ENCODE peak calls at places on chromosomes 4 and X, in ten cellular contexts. One of them, this sample, is unnamed.

GRCh38 chrX:132609449-132609848 is 120.6 kb upstream of the MBNL3 start:
- DNase-seq in ACHN: no peak
- DNase-seq in epithelial cell of esophagus: no peak
- DNase-seq in iris pigment epithelial cell: no peak
- DNase-seq in GM20000: no peak
- DNase-seq in HT1080: no peak
- DNase-seq in stimulated activated CD4-positive, alpha-beta T cell treated with anti-CD3 and anti-CD28 coated beads, Interleukin-15, amount 100 ng/mL, for 24 hours: no peak
- DNase-seq in AG08396: no peak
- DNase-seq in activated naive CD4-positive, alpha-beta T cell treated with anti-CD3 and anti-CD28 coated beads, Interleukin-2, amount 10 ng/mL, durations not matched to agents 7 days and 5 days: no peak
- DNase-seq in bronchial epithelial cell: no peak
- DNase-seq in this sample: peak

GRCh38 chr4:133812236-133812635 is 389.4 kb downstream of the PABPC4L start:
- DNase-seq in ACHN: no peak
- DNase-seq in epithelial cell of esophagus: no peak
- DNase-seq in iris pigment epithelial cell: no peak
- DNase-seq in GM20000: no peak
- DNase-seq in HT1080: peak
- DNase-seq in stimulated activated CD4-positive, alpha-beta T cell treated with anti-CD3 and anti-CD28 coated beads, Interleukin-15, amount 100 ng/mL, for 24 hours: no peak
- DNase-seq in AG08396: no peak
- DNase-seq in activated naive CD4-positive, alpha-beta T cell treated with anti-CD3 and anti-CD28 coated beads, Interleukin-2, amount 10 ng/mL, durations not matched to agents 7 days and 5 days: no peak
- DNase-seq in bronchial epithelial cell: no peak
- DNase-seq in this sample: no peak

GRCh38 chr4:6058531-6059374 is 40.5 kb upstream of the C4orf50 start:
- DNase-seq in ACHN: no peak
- DNase-seq in epithelial cell of esophagus: no peak
- DNase-seq in iris pigment epithelial cell: no peak
- DNase-seq in GM20000: no peak
- DNase-seq in HT1080: no peak
- DNase-seq in stimulated activated CD4-positive, alpha-beta T cell treated with anti-CD3 and anti-CD28 coated beads, Interleukin-15, amount 100 ng/mL, for 24 hours: no peak
- DNase-seq in AG08396: no peak
- DNase-seq in activated naive CD4-positive, alpha-beta T cell treated with anti-CD3 and anti-CD28 coated beads, Interleukin-2, amount 10 ng/mL, durations not matched to agents 7 days and 5 days: no peak
- DNase-seq in bronchial epithelial cell: no peak
- DNase-seq in this sample: no peak

GRCh38 chr4:108168213-108168671 is 490 bp downstream of the LEF1 start:
- DNase-seq in ACHN: no peak
- DNase-seq in epithelial cell of esophagus: peak
- DNase-seq in iris pigment epithelial cell: peak
- DNase-seq in GM20000: no peak
- DNase-seq in HT1080: no peak
- DNase-seq in stimulated activated CD4-positive, alpha-beta T cell treated with anti-CD3 and anti-CD28 coated beads, Interleukin-15, amount 100 ng/mL, for 24 hours: no peak
- DNase-seq in AG08396: peak
- DNase-seq in activated naive CD4-positive, alpha-beta T cell treated with anti-CD3 and anti-CD28 coated beads, Interleukin-2, amount 10 ng/mL, durations not matched to agents 7 days and 5 days: peak
- DNase-seq in bronchial epithelial cell: no peak
- DNase-seq in this sample: no peak

GRCh38 chr4:152780267-152780811 is 585 bp downstream of the ARFIP1 start:
- DNase-seq in ACHN: peak
- DNase-seq in epithelial cell of esophagus: peak
- DNase-seq in iris pigment epithelial cell: peak
- DNase-seq in GM20000: no peak
- DNase-seq in HT1080: no peak
- DNase-seq in stimulated activated CD4-positive, alpha-beta T cell treated with anti-CD3 and anti-CD28 coated beads, Interleukin-15, amount 100 ng/mL, for 24 hours: no peak
- DNase-seq in AG08396: peak
- DNase-seq in activated naive CD4-positive, alpha-beta T cell treated with anti-CD3 and anti-CD28 coated beads, Interleukin-2, amount 10 ng/mL, durations not matched to agents 7 days and 5 days: no peak
- DNase-seq in bronchial epithelial cell: no peak
- DNase-seq in this sample: no peak

GRCh38 chrX:16822723-16823122 is 36.5 kb downstream of the TXLNG start:
- DNase-seq in ACHN: no peak
- DNase-seq in epithelial cell of esophagus: peak
- DNase-seq in iris pigment epithelial cell: peak
- DNase-seq in GM20000: no peak
- DNase-seq in HT1080: peak
- DNase-seq in stimulated activated CD4-positive, alpha-beta T cell treated with anti-CD3 and anti-CD28 coated beads, Interleukin-15, amount 100 ng/mL, for 24 hours: no peak
- DNase-seq in AG08396: peak
- DNase-seq in activated naive CD4-positive, alpha-beta T cell treated with anti-CD3 and anti-CD28 coated beads, Interleukin-2, amount 10 ng/mL, durations not matched to agents 7 days and 5 days: no peak
- DNase-seq in bronchial epithelial cell: peak
- DNase-seq in this sample: peak

GRCh38 chr4:172168888-172169287 is 355.7 kb downstream of the GALNTL6 start:
- DNase-seq in ACHN: no peak
- DNase-seq in epithelial cell of esophagus: no peak
- DNase-seq in iris pigment epithelial cell: no peak
- DNase-seq in GM20000: no peak
- DNase-seq in HT1080: no peak
- DNase-seq in stimulated activated CD4-positive, alpha-beta T cell treated with anti-CD3 and anti-CD28 coated beads, Interleukin-15, amount 100 ng/mL, for 24 hours: no peak
- DNase-seq in AG08396: no peak
- DNase-seq in activated naive CD4-positive, alpha-beta T cell treated with anti-CD3 and anti-CD28 coated beads, Interleukin-2, amount 10 ng/mL, durations not matched to agents 7 days and 5 days: no peak
- DNase-seq in bronchial epithelial cell: no peak
- DNase-seq in this sample: no peak

GRCh38 chr4:158121203-158121586 is 51.6 kb downstream of the GASK1B start:
- DNase-seq in ACHN: peak
- DNase-seq in epithelial cell of esophagus: peak
- DNase-seq in iris pigment epithelial cell: peak
- DNase-seq in GM20000: no peak
- DNase-seq in HT1080: peak
- DNase-seq in stimulated activated CD4-positive, alpha-beta T cell treated with anti-CD3 and anti-CD28 coated beads, Interleukin-15, amount 100 ng/mL, for 24 hours: no peak
- DNase-seq in AG08396: peak
- DNase-seq in activated naive CD4-positive, alpha-beta T cell treated with anti-CD3 and anti-CD28 coated beads, Interleukin-2, amount 10 ng/mL, durations not matched to agents 7 days and 5 days: no peak
- DNase-seq in bronchial epithelial cell: peak
- DNase-seq in this sample: peak

GRCh38 chrX:47226071-47226470 is 6.7 kb upstream of the USP11 start:
- DNase-seq in ACHN: no peak
- DNase-seq in epithelial cell of esophagus: no peak
- DNase-seq in iris pigment epithelial cell: no peak
- DNase-seq in GM20000: no peak
- DNase-seq in HT1080: no peak
- DNase-seq in stimulated activated CD4-positive, alpha-beta T cell treated with anti-CD3 and anti-CD28 coated beads, Interleukin-15, amount 100 ng/mL, for 24 hours: no peak
- DNase-seq in AG08396: no peak
- DNase-seq in activated naive CD4-positive, alpha-beta T cell treated with anti-CD3 and anti-CD28 coated beads, Interleukin-2, amount 10 ng/mL, durations not matched to agents 7 days and 5 days: no peak
- DNase-seq in bronchial epithelial cell: no peak
- DNase-seq in this sample: no peak

GRCh38 chr4:54971474-54971950 is 153.9 kb downstream of the KDR start:
- DNase-seq in ACHN: peak
- DNase-seq in epithelial cell of esophagus: peak
- DNase-seq in iris pigment epithelial cell: peak
- DNase-seq in GM20000: peak
- DNase-seq in HT1080: peak
- DNase-seq in stimulated activated CD4-positive, alpha-beta T cell treated with anti-CD3 and anti-CD28 coated beads, Interleukin-15, amount 100 ng/mL, for 24 hours: no peak
- DNase-seq in AG08396: peak
- DNase-seq in activated naive CD4-positive, alpha-beta T cell treated with anti-CD3 and anti-CD28 coated beads, Interleukin-2, amount 10 ng/mL, durations not matched to agents 7 days and 5 days: peak
- DNase-seq in bronchial epithelial cell: peak
- DNase-seq in this sample: peak

GRCh38 chrX:10536744-10537143 is 83.6 kb downstream of the MID1 start:
- DNase-seq in ACHN: no peak
- DNase-seq in epithelial cell of esophagus: no peak
- DNase-seq in iris pigment epithelial cell: no peak
- DNase-seq in GM20000: no peak
- DNase-seq in HT1080: no peak
- DNase-seq in stimulated activated CD4-positive, alpha-beta T cell treated with anti-CD3 and anti-CD28 coated beads, Interleukin-15, amount 100 ng/mL, for 24 hours: no peak
- DNase-seq in AG08396: no peak
- DNase-seq in activated naive CD4-positive, alpha-beta T cell treated with anti-CD3 and anti-CD28 coated beads, Interleukin-2, amount 10 ng/mL, durations not matched to agents 7 days and 5 days: no peak
- DNase-seq in bronchial epithelial cell: no peak
- DNase-seq in this sample: no peak

GRCh38 chrX:24426921-24427746 is 38.0 kb upstream of the PDK3 start:
- DNase-seq in ACHN: no peak
- DNase-seq in epithelial cell of esophagus: no peak
- DNase-seq in iris pigment epithelial cell: no peak
- DNase-seq in GM20000: no peak
- DNase-seq in HT1080: no peak
- DNase-seq in stimulated activated CD4-positive, alpha-beta T cell treated with anti-CD3 and anti-CD28 coated beads, Interleukin-15, amount 100 ng/mL, for 24 hours: no peak
- DNase-seq in AG08396: no peak
- DNase-seq in activated naive CD4-positive, alpha-beta T cell treated with anti-CD3 and anti-CD28 coated beads, Interleukin-2, amount 10 ng/mL, durations not matched to agents 7 days and 5 days: no peak
- DNase-seq in bronchial epithelial cell: peak
- DNase-seq in this sample: no peak